ENCODE peak calls at places on chromosomes 3 and 15, in nine cellular contexts. Q is stimulated activated CD8-positive, alpha-beta memory T cell treated with anti-CD3 and anti-CD28 coated beads, Interleukin-2, amount 100 ng/mL, for 1 hour; K is posterior vena cava; H is ELF-1; X is NCI-H774; J is breast epithelium; L is mucosa of descending colon; G is upper lobe of right lung; F is stimulated activated CD4-positive, alpha-beta T cell treated with anti-CD3 and anti-CD28 coated beads, Interleukin-4, amount 100 ng/mL, for 48 hours. A is an unnamed sample.

GRCh38 chr3:42638339-42638842 is 15.1 kb upstream of the ZBTB47 start:
- DNase-seq in L (no peak), G (no peak), F (peak), Q (no peak), X (no peak), K (no peak), J (no peak), H (no peak), A (no peak)

GRCh38 chr15:95431518-95431917 is 899.0 kb upstream of the NR2F2 start:
- DNase-seq in Q (no peak), J (no peak), G (no peak), F (no peak), X (no peak), K (no peak), L (no peak), H (no peak), A (no peak)

GRCh38 chr15:101348015-101348414 is 53.0 kb upstream of the SNRPA1 start:
- DNase-seq in G (peak), L (no peak), X (no peak), H (no peak), F (no peak), K (no peak), J (no peak), Q (no peak), A (no peak)

GRCh38 chr3:135170732-135171131 is 375.7 kb downstream of the EPHB1 start:
- DNase-seq in H (no peak), G (no peak), K (no peak), Q (no peak), J (no peak), X (no peak), L (no peak), F (no peak), A (no peak)

GRCh38 chr15:51380999-51381806 is 39.7 kb downstream of the GLDN start:
- DNase-seq in H (peak), Q (no peak), L (no peak), X (peak), K (no peak), F (no peak), G (no peak), J (peak), A (peak)

GRCh38 chr15:77479015-77479414 is 58.3 kb downstream of the HMG20A start:
- DNase-seq in L (no peak), Q (no peak), H (no peak), F (no peak), X (no peak), G (no peak), K (no peak), J (no peak), A (no peak)

GRCh38 chr3:183477801-183478456 is 49.5 kb upstream of the MCF2L2 start:
- DNase-seq in G (no peak), Q (no peak), L (no peak), H (no peak), K (no peak), F (no peak), J (no peak), X (no peak), A (no peak)

GRCh38 chr15:43763819-43764446 is 12.8 kb downstream of the ELL3 start:
- DNase-seq in F (no peak), X (no peak), Q (no peak), G (no peak), J (no peak), L (no peak), H (no peak), K (no peak), A (no peak)

GRCh38 chr3:71651625-71652024 is 68.1 kb upstream of the FOXP1 start:
- DNase-seq in L (no peak), G (no peak), Q (no peak), F (no peak), J (no peak), H (no peak), K (no peak), X (no peak), A (no peak)

GRCh38 chr3:65532164-65532563 is 506.6 kb downstream of the MAGI1 start:
- DNase-seq in L (no peak), J (no peak), F (no peak), Q (no peak), H (no peak), K (no peak), X (no peak), G (no peak), A (no peak)

GRCh38 chr15:75306188-75306587 is 23.6 kb downstream of the GOLGA6D start:
- DNase-seq in G (no peak), L (no peak), K (no peak), X (no peak), H (no peak), F (no peak), Q (no peak), J (no peak), A (no peak)